ENCODE peak calls at places on chromosomes 5 and 9, in six cellular contexts. Q is nephron progenitor cell, N is ovary, J is NCI-H2107, L is right atrium auricular region, R is BE2C. I is an unnamed sample.

GRCh38 chr5:178377583-178378270 is 145.1 kb upstream of the PHYKPL start:
- DNase-seq in R (no peak), J (no peak), N (no peak), Q (no peak), L (no peak), I (no peak)

GRCh38 chr5:39608024-39608423 is 183.2 kb upstream of the DAB2 start:
- DNase-seq in R (no peak), Q (no peak), N (no peak), L (no peak), J (no peak), I (no peak)

GRCh38 chr5:139708877-139709586 is 60.9 kb downstream of the CXXC5 start:
- DNase-seq in R (peak), N (peak), J (no peak), L (no peak), Q (peak), I (peak)

GRCh38 chr9:136225748-136226679 is 19.6 kb downstream of the QSOX2 start:
- DNase-seq in R (peak), L (no peak), Q (peak), J (peak), N (peak), I (peak)

GRCh38 chr9:75176037-75176436 is 87.7 kb downstream of the OSTF1 start:
- DNase-seq in J (no peak), L (no peak), R (no peak), N (no peak), Q (no peak), I (no peak)

GRCh38 chr9:87910821-87911220 is 6.9 kb upstream of the SPATA31C1 start:
- DNase-seq in Q (no peak), J (no peak), L (no peak), R (no peak), N (no peak), I (peak)

GRCh38 chr5:87393331-87393730 is 19.4 kb downstream of the CCNH start:
- DNase-seq in L (no peak), Q (no peak), R (no peak), J (no peak), N (no peak), I (peak)

GRCh38 chr9:95067888-95068287 is 249.6 kb downstream of the FANCC start:
- DNase-seq in J (no peak), R (no peak), N (no peak), Q (no peak), L (no peak), I (no peak)

GRCh38 chr5:96573513-96573894 is 88.7 kb upstream of the CAST start:
- DNase-seq in J (no peak), R (no peak), L (no peak), N (no peak), Q (no peak), I (no peak)

GRCh38 chr9:134297082-134297415 is 29.2 kb upstream of the RXRA start:
- DNase-seq in L (no peak), N (no peak), J (no peak), Q (no peak), R (no peak), I (no peak)

GRCh38 chr9:88713022-88713421 is 178.0 kb downstream of the NXNL2 start:
- DNase-seq in L (no peak), N (no peak), R (no peak), Q (no peak), J (no peak), I (no peak)

GRCh38 chr5:122805481-122805880 is 30.6 kb downstream of the SNX2 start:
- DNase-seq in N (no peak), Q (no peak), R (no peak), J (no peak), L (no peak), I (peak)

GRCh38 chr9:71928376-71928775 is 16.9 kb downstream of the C9orf85 start:
- DNase-seq in R (no peak), Q (no peak), L (no peak), N (no peak), J (no peak), I (peak)

GRCh38 chr9:35829084-35829763 is at the start of gene TMEM8B:
- DNase-seq in R (peak), L (peak), J (peak), Q (peak), N (peak), I (peak)

GRCh38 chr5:2703615-2704014 is 47.9 kb downstream of the IRX2 start:
- DNase-seq in J (no peak), L (no peak), N (no peak), Q (no peak), R (no peak), I (no peak)

GRCh38 chr5:84437673-84438315 is 53.1 kb upstream of the EDIL3 start:
- DNase-seq in J (no peak), L (no peak), Q (no peak), R (no peak), N (no peak), I (peak)

GRCh38 chr5:74641778-74642542 is 1.4 kb upstream of the ENC1 start:
- DNase-seq in Q (peak), J (no peak), L (no peak), R (peak), N (peak), I (peak)

GRCh38 chr9:4666042-4666699 is at the start of gene SPATA6L:
- DNase-seq in R (peak), Q (peak), J (peak), N (peak), L (peak), I (peak)

GRCh38 chr5:410911-411517 is 32.0 kb upstream of the EXOC3 start:
- DNase-seq in R (no peak), J (no peak), Q (no peak), N (no peak), L (no peak), I (no peak)

GRCh38 chr9:87276851-87277251 is 220.8 kb upstream of the DAPK1 start:
- DNase-seq in L (no peak), N (no peak), R (no peak), J (no peak), Q (no peak), I (no peak)

GRCh38 chr5:12636209-12636608 is 732.0 kb upstream of the CTNND2 start:
- DNase-seq in L (no peak), Q (no peak), N (no peak), R (no peak), J (no peak), I (no peak)

GRCh38 chr9:77433675-77434445 is 214.3 kb downstream of the GNA14 start:
- DNase-seq in L (no peak), N (peak), J (peak), R (peak), Q (peak), I (peak)

GRCh38 chr5:149053027-149053705 is 9.7 kb downstream of the SH3TC2 start:
- DNase-seq in Q (no peak), J (no peak), R (no peak), N (no peak), L (no peak), I (peak)

GRCh38 chr9:86353591-86354047 is 591 bp downstream of the TUT7 start:
- DNase-seq in N (no peak), J (peak), Q (peak), R (no peak), L (no peak), I (peak)